ENCODE peak calls at places on chromosomes 2 and 18, in seven cellular contexts. I is AG04450; V is GM23248; L is effector memory CD4-positive, alpha-beta T cell; K is heart right ventricle; G is uterus; H is stomach. W is an unnamed sample.

GRCh38 chr2:188199716-188200128 is 92.0 kb upstream of the GULP1 start:
- DNase-seq in I (peak; percentile 60), V (peak; percentile 84), L (no peak), K (no peak), G (no peak), H (no peak), W (no peak)

GRCh38 chr2:109331864-109332848 is 203.2 kb downstream of the SH3RF3 start:
- DNase-seq in I (peak; percentile 83), V (peak; percentile 99), L (no peak), K (peak; percentile 63), G (peak; percentile 71), H (peak; percentile 40), W (no peak)

GRCh38 chr2:167181674-167182073 is 293.4 kb downstream of the XIRP2 start:
- DNase-seq in I (no peak), V (peak; percentile 39), L (no peak), K (no peak), G (no peak), H (no peak), W (no peak)

GRCh38 chr2:127107622-127107999 is 657 bp upstream of the BIN1 start:
- DNase-seq in I (no peak), V (no peak), L (no peak), K (no peak), G (no peak), H (no peak), W (no peak)

GRCh38 chr2:218245214-218245613 is 15.6 kb upstream of the GPBAR1 start:
- DNase-seq in I (no peak), V (no peak), L (no peak), K (no peak), G (no peak), H (no peak), W (no peak)

GRCh38 chr2:240769096-240769495 is 50.9 kb downstream of the KIF1A start:
- DNase-seq in I (no peak), V (no peak), L (no peak), K (no peak), G (no peak), H (no peak), W (no peak)

GRCh38 chr2:33577660-33578059 is 21.4 kb downstream of the FAM98A start:
- DNase-seq in I (no peak), V (peak; percentile 65), L (no peak), K (no peak), G (no peak), H (no peak), W (no peak)

GRCh38 chr2:134278546-134278945 is 24.7 kb downstream of the MGAT5 start:
- DNase-seq in I (no peak), V (no peak), L (no peak), K (no peak), G (no peak), H (no peak), W (no peak)

GRCh38 chr2:41621578-41621977 is 426.2 kb upstream of the PKDCC start:
- DNase-seq in I (no peak), V (no peak), L (no peak), K (no peak), G (no peak), H (no peak), W (no peak)

GRCh38 chr2:85851253-85851955 is 37.4 kb downstream of the ST3GAL5 start:
- DNase-seq in I (no peak), V (peak; percentile 86), L (no peak), K (no peak), G (peak; percentile 69), H (no peak), W (no peak)

GRCh38 chr18:59062643-59063006 is 77.1 kb upstream of the SEC11C start:
- DNase-seq in I (no peak), V (no peak), L (no peak), K (no peak), G (no peak), H (no peak), W (no peak)

GRCh38 chr2:18578033-18578432 is 11.3 kb downstream of the NT5C1B start:
- DNase-seq in I (no peak), V (peak; percentile 27), L (no peak), K (no peak), G (no peak), H (no peak), W (no peak)

GRCh38 chr2:44543773-44544725 is 182.3 kb downstream of the CAMKMT start:
- DNase-seq in I (no peak), V (peak; percentile 68), L (no peak), K (no peak), G (no peak), H (no peak), W (no peak)
- H3K4me3 ChIP-seq in I (no peak overlapping the region), V (no peak overlapping the region), L (no peak overlapping the region), K (no peak overlapping the region), G (no peak overlapping the region), H (no peak overlapping the region), W (no peak overlapping the region)

GRCh38 chr2:10935953-10936942 is 24.5 kb downstream of the KCNF1 start:
- DNase-seq in I (peak; percentile 94), V (peak; percentile 98), L (no peak), K (no peak), G (no peak), H (no peak), W (no peak)

GRCh38 chr2:10933700-10934225 is 22.0 kb downstream of the KCNF1 start:
- DNase-seq in I (no peak), V (peak; percentile 77), L (no peak), K (no peak), G (no peak), H (no peak), W (no peak)

GRCh38 chr2:10934979-10935350 is 23.2 kb downstream of the KCNF1 start:
- DNase-seq in I (no peak), V (no peak), L (no peak), K (no peak), G (no peak), H (no peak), W (no peak)

GRCh38 chr2:10935366-10935918 is 23.7 kb downstream of the KCNF1 start:
- DNase-seq in I (no peak), V (no peak), L (no peak), K (no peak), G (no peak), H (no peak), W (no peak)

DNA sequence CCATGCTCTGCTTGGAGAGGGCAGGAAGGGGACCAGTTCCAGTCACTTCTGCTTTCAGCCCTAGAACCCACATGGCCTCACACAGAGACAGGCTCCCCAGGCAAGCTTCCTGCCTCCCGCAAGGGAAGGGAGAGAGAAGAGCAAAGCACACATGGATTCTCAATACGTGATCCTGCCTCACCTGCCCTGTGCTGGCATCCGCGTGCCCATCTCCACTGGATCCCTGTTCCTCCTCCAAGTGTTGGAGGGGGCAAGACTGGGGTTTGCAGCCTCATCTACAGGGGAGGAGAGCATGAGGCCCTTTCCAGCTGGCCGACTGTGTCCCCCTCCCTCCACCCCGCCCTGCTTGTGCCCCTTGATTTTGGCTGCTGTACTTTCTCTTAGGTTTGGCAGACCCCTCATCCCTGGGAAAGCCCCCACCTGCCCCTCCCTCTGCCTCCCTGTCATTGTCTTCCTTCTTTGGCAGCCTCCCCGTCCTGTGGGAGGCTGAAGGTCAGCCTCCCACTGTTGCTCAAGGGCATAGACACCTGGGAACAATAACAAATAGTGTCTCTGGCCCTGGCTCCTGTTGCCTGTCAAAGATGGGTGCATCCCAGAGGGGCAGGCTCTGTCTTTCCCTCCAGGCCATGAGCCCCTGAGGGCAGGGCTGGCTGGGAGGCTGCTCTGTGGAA is 22.7 kb downstream of the KCNF1 start:
- DNase-seq in I (no peak), V (no peak), L (no peak), K (no peak), G (no peak), H (no peak), W (no peak)
- H3K27ac ChIP-seq in I (no peak overlapping the region), V (no peak overlapping the region), L (no peak overlapping the region), K (no peak overlapping the region), G (no peak overlapping the region), H (no peak overlapping the region), W (no peak overlapping the region)

GRCh38 chr2:28153851-28154250 is 238.8 kb upstream of the FOSL2 start:
- DNase-seq in I (no peak), V (no peak), L (no peak), K (no peak), G (no peak), H (no peak), W (no peak)
- H3K4me3 ChIP-seq in I (no peak overlapping the region), V (no peak overlapping the region), L (no peak overlapping the region), K (no peak overlapping the region), G (no peak overlapping the region), H (no peak overlapping the region), W (no peak overlapping the region)

GRCh38 chr2:237196866-237197618 is 111.4 kb downstream of the COPS8 start:
- DNase-seq in I (peak; percentile 91), V (peak; percentile 85), L (no peak), K (no peak), G (no peak), H (no peak), W (no peak)

GRCh38 chr2:237198144-237198900 is 112.6 kb downstream of the COPS8 start:
- DNase-seq in I (no peak), V (peak; percentile 57), L (no peak), K (no peak), G (no peak), H (no peak), W (no peak)

GRCh38 chr2:237199577-237199976 is 113.9 kb downstream of the COPS8 start:
- DNase-seq in I (no peak), V (peak; percentile 26), L (no peak), K (no peak), G (no peak), H (no peak), W (no peak)

GRCh38 chr2:237200462-237200861 is 114.8 kb downstream of the COPS8 start:
- DNase-seq in I (no peak), V (no peak), L (no peak), K (no peak), G (no peak), H (no peak), W (no peak)

GRCh38 chr2:237199082-237199481 is 113.4 kb downstream of the COPS8 start:
- DNase-seq in I (no peak), V (peak; percentile 56), L (no peak), K (no peak), G (no peak), H (no peak), W (no peak)
- H3K27ac ChIP-seq in I (peak overlapping the region; percentile 97), V (peak overlapping the region; percentile 59), L (no peak overlapping the region), K (peak overlapping the region; percentile 9), G (peak overlapping the region; percentile 66), H (peak overlapping the region; percentile 12), W (no peak overlapping the region)

GRCh38 chr2:118830121-118830520 is 17.3 kb downstream of the EN1 start:
- DNase-seq in I (no peak), V (peak; percentile 89), L (no peak), K (no peak), G (no peak), H (no peak), W (no peak)
- H3K4me3 ChIP-seq in I (no peak overlapping the region), V (peak overlapping the region; percentile 38), L (no peak overlapping the region), K (no peak overlapping the region), G (no peak overlapping the region), H (no peak overlapping the region), W (no peak overlapping the region)

DNA sequence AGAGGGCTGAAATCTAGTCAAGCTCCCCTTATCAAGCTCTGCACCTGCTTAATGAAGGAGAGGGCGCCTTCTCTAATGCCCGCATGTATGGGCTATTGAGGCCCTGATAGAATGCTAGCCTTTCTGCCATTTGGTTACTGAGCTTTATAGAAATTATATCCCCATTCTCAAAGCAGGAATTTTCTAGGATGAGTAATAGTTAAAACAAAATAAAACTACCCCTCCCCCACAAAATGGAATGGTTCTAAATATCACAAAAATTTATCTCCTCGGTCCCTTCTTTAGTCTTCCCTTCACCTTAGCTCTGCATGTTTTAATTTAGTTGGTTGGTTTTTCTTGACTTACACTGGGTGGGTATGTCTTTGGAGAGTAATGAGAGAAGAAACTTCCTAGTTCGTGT is 37.7 kb downstream of the CD28 start:
- DNase-seq in I (no peak), V (peak; percentile 20), L (no peak), K (no peak), G (no peak), H (no peak), W (no peak)
- H3K27ac ChIP-seq in I (no peak overlapping the region), V (peak overlapping the region; percentile 74), L (no peak overlapping the region), K (peak overlapping the region; percentile 16), G (no peak overlapping the region), H (no peak overlapping the region), W (no peak overlapping the region)